ENCODE peak calls at places on chromosomes 7 and 10, in six cellular contexts. R is esophagus squamous epithelium, B is transverse colon, L is brain microvascular endothelial cell, Y is aorta, K is cardiac muscle cell. N is an unnamed sample.

GRCh38 chr10:62278461-62278910 is 9.8 kb upstream of the RTKN2 start:
- DNase-seq in K (peak), Y (no peak), B (no peak), L (peak), R (no peak), N (no peak)

GRCh38 chr10:110893559-110894179 is 21.9 kb downstream of the PDCD4 start:
- DNase-seq in L (no peak), K (peak), R (no peak), B (no peak), Y (no peak), N (no peak)

GRCh38 chr10:97961979-97962378 is 68.4 kb downstream of the CRTAC1 start:
- DNase-seq in B (no peak), Y (no peak), L (no peak), K (no peak), R (no peak), N (no peak)

GRCh38 chr10:51733061-51733460 is 33.7 kb upstream of the CSTF2T start:
- DNase-seq in Y (no peak), K (peak), R (no peak), L (peak), B (no peak), N (no peak)

GRCh38 chr10:46096426-46096825 is 50.4 kb upstream of the MSMB start:
- DNase-seq in R (no peak), K (no peak), B (no peak), L (peak), Y (no peak), N (no peak)

GRCh38 chr10:100362570-100363496 is 15.8 kb downstream of the SCD start:
- DNase-seq in B (no peak), R (no peak), K (no peak), L (no peak), Y (no peak), N (no peak)

GRCh38 chr10:70528726-70529362 is 50.3 kb downstream of the PALD1 start:
- DNase-seq in R (no peak), Y (peak), K (peak), L (peak), B (no peak), N (peak)

GRCh38 chr10:50417906-50418697 is 166.8 kb upstream of the ASAH2 start:
- DNase-seq in L (peak), Y (peak), R (peak), K (peak), B (peak), N (peak)

DNA sequence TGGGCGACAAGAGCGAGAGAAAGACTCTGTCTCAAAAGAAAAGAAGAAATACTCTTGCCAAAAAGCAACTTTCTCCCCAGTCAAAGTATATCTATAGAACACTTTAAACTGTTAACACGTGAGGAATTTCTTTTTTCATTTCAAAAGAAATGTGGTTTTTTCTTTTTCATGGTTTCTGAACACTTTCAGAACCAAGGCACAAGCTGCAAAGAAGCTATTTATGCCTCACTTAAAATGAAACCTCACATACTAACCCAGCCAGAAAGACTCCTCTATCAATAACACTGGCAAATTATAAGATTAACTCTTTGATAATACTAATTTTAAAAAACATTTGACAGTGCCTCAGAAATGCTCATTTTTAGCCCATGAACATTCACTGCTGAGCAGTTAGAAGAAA is 20.9 kb downstream of the TBX20 start:
- DNase-seq in R (no peak), L (no peak), K (no peak), Y (no peak), B (no peak), N (no peak)
- H3K4me3 ChIP-seq in R (no peak), L (no peak), K (no peak), Y (no peak), B (no peak), N (no peak)

DNA sequence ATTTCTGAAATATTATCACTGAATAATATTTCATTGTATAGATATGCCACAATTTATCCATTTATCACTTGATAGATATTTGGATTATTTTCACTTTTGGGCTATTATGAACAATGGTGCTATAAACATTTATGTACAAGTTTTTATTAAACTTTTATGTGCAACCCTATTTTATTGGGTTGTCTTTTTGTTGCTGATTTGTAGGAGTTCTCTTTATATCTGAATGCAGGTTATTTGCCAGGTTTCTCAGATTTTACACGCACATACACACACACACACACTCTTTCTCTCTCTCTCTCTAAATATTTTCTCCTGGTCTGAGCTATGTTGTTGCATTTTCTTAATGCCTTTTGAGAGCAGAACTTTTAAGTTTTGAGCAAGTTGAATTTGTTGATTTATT is 36.2 kb downstream of the ADK start:
- DNase-seq in Y (no peak), B (no peak), R (no peak), L (no peak), K (no peak), N (no peak)
- H3K27ac ChIP-seq in Y (no peak), B (no peak), R (no peak), L (no peak), K (no peak), N (no peak)

GRCh38 chr7:94374721-94375120 is 20.0 kb upstream of the COL1A2 start:
- DNase-seq in B (no peak), K (peak), R (no peak), Y (no peak), L (no peak), N (no peak)

GRCh38 chr7:94374231-94374630 is 20.5 kb upstream of the COL1A2 start:
- DNase-seq in Y (peak), R (no peak), K (peak), L (peak), B (peak), N (peak)

GRCh38 chr7:94375167-94375566 is 19.5 kb upstream of the COL1A2 start:
- DNase-seq in Y (no peak), R (no peak), K (peak), B (peak), L (peak), N (peak)

GRCh38 chr7:94376281-94376680 is 18.4 kb upstream of the COL1A2 start:
- DNase-seq in K (no peak), L (no peak), Y (no peak), R (no peak), B (no peak), N (no peak)

DNA sequence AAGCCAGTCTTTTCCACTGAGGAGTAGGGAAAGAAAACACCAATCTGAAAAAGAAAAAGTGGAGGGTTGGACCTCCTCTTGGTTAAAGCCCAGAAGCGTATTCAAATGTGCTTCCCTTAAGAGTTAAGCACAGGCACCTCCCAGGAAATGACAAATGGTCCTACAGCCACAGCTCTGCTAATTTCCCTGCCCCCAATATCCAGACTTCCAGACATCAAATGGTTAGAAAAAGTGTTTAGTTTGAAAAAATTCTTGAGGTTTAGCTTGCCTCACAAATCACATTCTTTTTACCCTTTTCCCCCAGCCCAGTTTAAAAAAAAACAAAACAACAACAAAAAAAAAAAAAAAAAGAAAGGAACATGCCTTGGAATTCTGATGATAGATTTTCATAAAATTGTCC is 19.0 kb upstream of the COL1A2 start:
- DNase-seq in B (no peak), L (peak), K (peak), Y (no peak), R (no peak), N (peak)
- H3K4me3 ChIP-seq in B (no peak), L (peak), K (no peak), Y (peak), R (no peak), N (peak)

GRCh38 chr10:12709516-12709915 is 292.0 kb downstream of the CCDC3 start:
- DNase-seq in L (no peak), K (peak), B (no peak), R (no peak), Y (no peak), N (no peak)
- H3K27ac ChIP-seq in L (peak), K (no peak), B (peak), R (peak), Y (no peak), N (no peak)

DNA sequence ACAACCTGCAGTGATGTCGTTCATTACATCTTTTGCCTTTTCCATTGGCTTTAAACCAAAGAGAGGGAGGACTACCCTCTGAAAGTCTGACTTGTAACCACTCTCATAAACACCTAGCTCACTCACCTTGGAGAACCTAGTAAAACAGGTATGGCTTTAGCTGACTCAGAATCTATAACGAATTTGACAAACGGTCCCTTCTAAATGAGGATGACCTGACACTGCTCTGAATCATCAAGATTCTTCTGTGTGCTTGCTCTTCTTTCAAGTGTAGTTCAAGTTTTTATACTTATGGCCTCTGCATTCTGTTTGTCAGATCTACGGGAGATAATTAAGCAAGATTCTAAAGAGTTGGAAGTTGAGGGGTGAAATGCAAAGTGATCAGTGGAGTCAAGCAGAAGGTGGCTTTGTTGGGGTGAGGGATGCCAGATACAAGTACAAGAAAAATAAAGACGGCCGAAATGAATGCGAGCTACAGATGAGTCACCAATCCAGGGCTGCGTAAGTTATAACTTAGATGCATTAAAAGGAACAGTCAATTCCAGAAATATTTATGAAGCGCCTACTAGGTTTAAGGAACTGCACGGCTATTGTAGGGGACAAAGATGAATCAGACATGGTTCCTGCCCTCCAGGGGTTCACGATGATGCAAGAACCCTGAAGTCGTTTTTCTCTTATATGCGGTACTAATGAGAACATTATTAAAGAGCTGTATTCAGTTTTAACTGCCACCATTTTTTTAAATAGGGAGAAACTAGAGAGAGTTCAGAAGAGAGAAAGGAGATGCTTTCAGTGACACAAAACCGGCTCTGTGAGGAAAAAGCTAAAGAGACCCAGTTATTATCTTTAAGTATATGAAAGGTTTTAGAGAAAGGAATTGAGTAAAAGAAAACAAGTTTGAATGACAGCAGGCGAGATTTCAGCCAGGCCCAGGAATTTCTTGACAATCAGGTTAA is 6.5 kb downstream of the HIPK2 start:
- DNase-seq in K (peak), B (no peak), L (peak), Y (no peak), R (no peak), N (peak)
- H3K4me3 ChIP-seq in K (no peak), B (no peak), L (no peak), Y (no peak), R (no peak), N (no peak)

GRCh38 chr7:73986158-73986631 is 41.8 kb upstream of the ELN start:
- DNase-seq in L (no peak), K (peak), R (no peak), Y (peak), B (peak), N (no peak)
- H3K27ac ChIP-seq in L (no peak), K (no peak), R (peak), Y (peak), B (peak), N (no peak)

GRCh38 chr7:74311305-74311744 is 22.1 kb downstream of the CLIP2 start:
- DNase-seq in K (no peak), L (no peak), B (peak), R (no peak), Y (no peak), N (no peak)

GRCh38 chr7:74305987-74306736 is 17.0 kb downstream of the CLIP2 start:
- DNase-seq in K (no peak), B (no peak), L (no peak), R (no peak), Y (no peak), N (no peak)

GRCh38 chr7:74304550-74304949 is 15.3 kb downstream of the CLIP2 start:
- DNase-seq in K (no peak), B (no peak), L (no peak), R (no peak), Y (no peak), N (no peak)

GRCh38 chr7:74306737-74307469 is 17.7 kb downstream of the CLIP2 start:
- DNase-seq in R (no peak), K (peak), B (peak), L (peak), Y (peak), N (peak)

GRCh38 chr7:74307738-74308505 is 18.7 kb downstream of the CLIP2 start:
- DNase-seq in Y (no peak), K (no peak), R (no peak), L (no peak), B (no peak), N (no peak)
- H3K4me3 ChIP-seq in Y (no peak), K (no peak), R (no peak), L (no peak), B (no peak), N (no peak)

DNA sequence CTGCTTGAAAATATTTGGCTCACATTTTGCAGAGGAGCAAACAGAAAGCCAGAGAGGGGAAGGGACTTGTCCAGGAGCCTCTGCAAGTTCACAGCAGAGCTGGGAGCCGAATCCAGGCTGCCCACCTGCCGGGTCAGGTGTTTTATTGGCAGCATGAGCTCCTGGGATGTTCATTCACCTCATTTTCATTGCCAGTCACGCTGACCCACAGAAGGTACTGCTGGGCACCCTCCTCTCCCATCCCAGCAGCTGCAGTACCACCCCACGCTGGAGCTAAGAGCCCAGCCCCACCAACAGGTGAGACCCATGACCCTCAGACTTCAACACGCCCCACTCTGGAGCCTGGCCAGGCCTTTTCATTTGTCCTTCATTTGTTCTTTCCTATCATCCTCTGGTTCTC is 102.7 kb downstream of the GRID1 start:
- DNase-seq in R (no peak), L (no peak), Y (no peak), B (no peak), K (no peak), N (peak)
- H3K27ac ChIP-seq in R (no peak), L (no peak), Y (no peak), B (no peak), K (no peak), N (no peak)

GRCh38 chr10:127737563-127738511 is 852 bp downstream of the FOXI2 start:
- DNase-seq in K (no peak), B (no peak), L (no peak), R (no peak), Y (no peak), N (no peak)
- H3K4me3 ChIP-seq in K (no peak), B (no peak), L (no peak), R (peak), Y (no peak), N (no peak)

N was measured in SJSA1.